ENCODE peak calls at places on chromosomes 11 and 22, in ten cellular contexts. O is right atrium auricular region, J is stomach, Q is lung, P is endothelial cell, A is sigmoid colon, Z is neural crest cell, V is WTC11, R is left ventricle myocardium inferior, K is upper lobe of right lung. M is an unnamed sample.

GRCh38 chr11:68673291-68673930 is 10.9 kb upstream of the GAL start:
- DNase-seq in Q (no peak), A (no peak), O (no peak), Z (no peak), V (no peak), P (no peak), K (peak), R (no peak), J (no peak), M (peak)

GRCh38 chr11:15768321-15768720 is 588.0 kb downstream of the SOX6 start:
- DNase-seq in V (no peak), Z (no peak), P (no peak), K (no peak), R (no peak), Q (no peak), O (no peak), A (no peak), J (no peak), M (no peak)

GRCh38 chr22:26629988-26630761 is 8.4 kb downstream of the CRYBA4 start:
- DNase-seq in R (no peak), K (no peak), J (no peak), O (no peak), Z (no peak), Q (no peak), P (no peak), A (no peak), V (no peak), M (no peak)

GRCh38 chr22:22465782-22466181 is 42.8 kb downstream of the ZNF280B start:
- DNase-seq in O (no peak), R (no peak), K (no peak), Z (no peak), A (no peak), J (no peak), V (no peak), Q (no peak), P (no peak), M (no peak)

GRCh38 chr11:113638378-113638777 is 67.7 kb downstream of the TMPRSS5 start:
- DNase-seq in J (no peak), Q (no peak), Z (no peak), V (no peak), K (no peak), P (no peak), A (no peak), O (no peak), R (no peak), M (no peak)

GRCh38 chr11:125114518-125114917 is 3.1 kb upstream of the TMEM218 start:
- DNase-seq in R (no peak), K (no peak), V (peak), J (no peak), A (no peak), Z (no peak), Q (no peak), P (no peak), O (no peak), M (no peak)

GRCh38 chr22:32517921-32518320 is 43.3 kb downstream of the FBXO7 start:
- DNase-seq in Q (no peak), R (no peak), V (no peak), J (no peak), K (no peak), P (no peak), Z (no peak), A (no peak), O (no peak), M (no peak)

GRCh38 chr11:17413414-17414316 is 25.2 kb upstream of the KCNJ11 start:
- DNase-seq in O (no peak), R (no peak), Z (no peak), P (no peak), A (no peak), V (no peak), Q (peak), J (peak), K (peak), M (no peak)

GRCh38 chr11:10655227-10655626 is 38.3 kb downstream of the IRAG1 start:
- DNase-seq in K (no peak), A (no peak), O (no peak), V (no peak), J (no peak), Z (no peak), P (no peak), R (no peak), Q (no peak), M (no peak)

GRCh38 chr11:10653242-10653641 is 40.3 kb downstream of the IRAG1 start:
- DNase-seq in O (no peak), K (peak), V (no peak), A (no peak), P (no peak), Q (no peak), Z (no peak), R (no peak), J (no peak), M (no peak)

GRCh38 chr11:10655931-10656576 is 37.5 kb downstream of the IRAG1 start:
- DNase-seq in O (no peak), Z (no peak), K (peak), A (peak), P (no peak), V (no peak), Q (no peak), R (no peak), J (no peak), M (no peak)

GRCh38 chr11:10651579-10652361 is 41.8 kb downstream of the IRAG1 start:
- DNase-seq in P (no peak), K (peak), O (no peak), J (no peak), R (no peak), A (peak), V (no peak), Z (no peak), Q (no peak), M (no peak)

DNA sequence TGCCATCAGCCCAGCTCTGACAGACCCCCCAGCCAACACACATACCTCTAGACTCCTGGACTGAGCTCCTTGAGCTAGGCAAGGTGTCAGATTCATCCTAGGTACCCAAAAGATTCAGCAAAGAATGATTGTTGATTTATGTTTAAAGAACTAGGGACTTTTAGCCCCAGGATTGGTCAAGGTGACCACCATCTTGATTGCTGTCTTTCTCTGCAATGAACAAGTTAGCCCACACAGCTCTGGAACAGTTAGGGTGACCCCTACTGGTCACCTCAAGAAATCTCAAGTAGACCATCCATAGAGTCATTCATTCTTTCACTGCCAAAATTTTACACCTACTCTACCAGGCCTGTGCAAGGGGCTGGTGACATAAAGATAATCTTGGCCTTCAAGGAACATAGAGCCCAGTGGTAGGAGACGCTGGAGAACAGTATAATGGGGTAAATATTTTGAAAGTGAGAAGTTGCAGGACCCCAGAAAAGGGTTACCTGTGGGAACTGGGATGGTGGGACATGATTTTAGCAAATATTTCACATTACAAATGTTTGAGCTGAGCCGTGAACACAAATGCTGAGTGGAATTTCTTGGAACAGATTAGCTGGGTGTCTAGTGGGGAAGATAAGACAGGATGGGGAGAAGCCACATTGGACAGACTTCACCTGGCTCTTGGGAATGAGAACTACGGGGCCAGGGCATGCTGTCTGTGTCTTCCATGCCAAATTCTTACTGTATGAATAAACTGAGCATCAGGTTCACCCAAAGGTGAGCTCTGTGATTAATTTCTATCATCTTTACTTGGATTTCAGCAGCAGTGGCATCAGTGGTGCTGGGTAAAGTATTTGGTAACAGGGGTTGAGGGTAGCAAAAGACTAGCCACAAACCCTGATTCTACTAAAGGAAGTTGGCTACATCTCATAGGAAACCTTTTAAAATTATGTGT is 39.1 kb downstream of the IRAG1 start:
- DNase-seq in P (peak), A (peak), R (no peak), V (no peak), K (no peak), O (no peak), Z (no peak), Q (no peak), J (no peak), M (no peak)
- TF ChIP-seq CTCF in P (peak), A (peak), R (peak), V (peak), K (peak), O (peak), Z (peak), Q (peak), J (peak), M (peak)

DNA sequence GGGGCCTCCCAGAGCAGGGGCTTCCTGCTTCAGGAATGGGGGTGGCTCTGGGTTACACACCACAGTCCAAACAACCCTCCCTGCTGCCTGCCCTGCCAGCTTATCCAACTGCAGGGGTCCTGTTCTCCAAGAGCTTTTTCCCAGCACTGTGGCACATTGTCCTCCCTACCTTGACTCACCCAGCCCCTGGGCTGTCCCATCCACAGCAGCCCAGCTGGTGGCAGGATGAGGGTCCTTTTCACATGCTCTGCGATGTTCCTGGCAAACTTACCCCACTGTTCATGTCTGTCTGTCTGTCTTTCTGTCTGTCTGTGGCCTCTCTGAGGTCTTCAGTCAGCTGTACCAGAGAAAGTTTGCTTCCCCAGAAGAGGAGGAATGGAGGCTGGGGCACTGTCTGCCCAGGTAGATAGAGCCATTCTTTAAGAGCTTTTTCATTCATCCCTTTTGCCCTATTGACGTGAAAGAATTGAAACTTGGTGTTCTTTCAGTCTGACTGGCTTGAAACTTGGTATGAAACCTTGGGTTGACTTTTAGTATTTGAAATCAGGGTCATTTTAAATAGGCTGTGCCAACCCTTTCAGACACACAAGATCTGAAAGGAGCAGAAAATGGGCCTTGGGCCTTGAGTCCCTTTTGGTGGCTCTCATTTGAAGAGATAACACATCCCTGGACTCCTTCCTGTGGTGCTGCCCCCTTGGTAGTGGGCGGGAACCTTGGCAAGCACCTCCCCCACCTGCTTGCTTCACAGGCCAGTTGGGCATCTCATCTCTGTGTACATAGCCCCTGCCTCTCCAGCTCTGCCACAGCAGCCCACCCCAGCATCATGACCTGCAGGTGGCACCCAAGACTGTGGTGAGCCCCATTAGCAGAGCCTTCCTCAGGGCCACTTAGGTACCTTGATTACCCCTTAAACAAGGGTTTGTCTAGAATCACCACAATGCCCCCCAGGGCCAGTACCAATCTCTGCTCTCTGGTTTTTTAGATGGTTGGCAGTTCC is 74.6 kb upstream of the SUSD2 start:
- DNase-seq in P (no peak), J (no peak), V (peak), R (peak), A (no peak), Z (no peak), K (no peak), Q (no peak), O (no peak), M (no peak)
- TF ChIP-seq CTCF in P (no peak), J (no peak), V (no peak), R (peak), A (no peak), Z (no peak), K (peak), Q (peak), O (no peak), M (peak)

GRCh38 chr11:126924381-126924780 is 76.2 kb downstream of the KIRREL3 start:
- DNase-seq in V (no peak), O (no peak), Z (no peak), J (no peak), K (no peak), P (no peak), Q (no peak), R (no peak), A (no peak), M (no peak)

GRCh38 chr11:126919147-126919823 is 81.3 kb downstream of the KIRREL3 start:
- DNase-seq in Z (no peak), Q (no peak), J (no peak), K (no peak), R (no peak), A (no peak), V (no peak), O (no peak), P (no peak), M (no peak)

GRCh38 chr11:126918556-126918955 is 82.0 kb downstream of the KIRREL3 start:
- DNase-seq in R (no peak), A (no peak), K (no peak), Q (no peak), V (no peak), Z (no peak), O (no peak), J (no peak), P (no peak), M (no peak)

GRCh38 chr11:126917531-126918204 is 82.9 kb downstream of the KIRREL3 start:
- DNase-seq in J (no peak), Z (no peak), O (no peak), V (no peak), Q (no peak), P (no peak), R (no peak), A (no peak), K (no peak), M (no peak)

DNA sequence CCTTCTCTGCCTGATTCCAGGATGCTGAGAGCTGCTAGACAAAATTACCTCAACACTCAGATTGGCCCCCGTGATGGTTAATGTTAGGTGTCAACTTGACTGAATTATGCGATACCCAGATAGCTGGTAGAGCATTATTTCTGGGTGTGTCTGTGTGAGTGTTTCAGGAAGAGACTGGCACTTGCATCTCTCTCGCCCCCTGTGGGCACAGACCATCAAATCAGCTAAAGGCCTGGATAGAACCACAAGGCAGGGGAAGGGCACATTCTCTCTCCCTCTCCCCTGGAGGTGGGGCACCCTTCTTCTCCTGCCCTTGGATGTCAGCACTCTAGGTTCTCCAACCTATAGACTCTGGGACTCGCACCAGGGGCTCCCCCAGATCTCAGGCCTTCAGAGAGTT is 79.7 kb downstream of the KIRREL3 start:
- DNase-seq in O (no peak), V (peak), P (no peak), Z (no peak), K (no peak), J (no peak), R (no peak), A (no peak), Q (no peak), M (no peak)
- TF ChIP-seq CTCF in O (no peak), V (no peak), P (no peak), Z (no peak), K (no peak), J (no peak), R (no peak), A (no peak), Q (no peak), M (peak)

GRCh38 chr11:9384535-9385287 is at the start of gene IPO7:
- DNase-seq in V (peak), K (peak), Z (peak), A (peak), O (peak), Q (peak), J (peak), P (peak), R (peak), M (peak)
- TF ChIP-seq CTCF in V (no peak), K (peak), Z (peak), A (no peak), O (peak), Q (no peak), J (no peak), P (no peak), R (peak), M (peak)

GRCh38 chr22:27682438-27682837 is 119.1 kb downstream of the MN1 start:
- DNase-seq in V (peak), A (no peak), Z (peak), R (no peak), Q (no peak), O (no peak), K (no peak), J (no peak), P (peak), M (no peak)
- TF ChIP-seq CTCF in V (peak), A (no peak), Z (peak), R (peak), Q (no peak), O (no peak), K (no peak), J (no peak), P (peak), M (peak)

GRCh38 chr11:8229299-8230177 is 34.1 kb downstream of the LMO1 start:
- DNase-seq in K (peak), A (no peak), P (no peak), V (no peak), J (peak), O (no peak), R (peak), Z (no peak), Q (no peak), M (peak)

GRCh38 chr11:8230921-8231847 is 32.5 kb downstream of the LMO1 start:
- DNase-seq in J (no peak), P (no peak), V (no peak), R (no peak), A (no peak), Z (no peak), Q (no peak), O (no peak), K (peak), M (peak)

GRCh38 chr11:8231979-8232378 is 31.7 kb downstream of the LMO1 start:
- DNase-seq in A (no peak), V (no peak), K (peak), Z (no peak), Q (no peak), J (no peak), P (no peak), O (no peak), R (no peak), M (peak)

GRCh38 chr11:8232414-8232813 is 31.3 kb downstream of the LMO1 start:
- DNase-seq in P (no peak), Q (no peak), J (no peak), A (no peak), O (no peak), V (no peak), R (no peak), K (peak), Z (no peak), M (no peak)

GRCh38 chr11:8230178-8230859 is 33.4 kb downstream of the LMO1 start:
- DNase-seq in O (no peak), Z (no peak), R (no peak), J (no peak), K (peak), Q (no peak), P (no peak), V (no peak), A (no peak), M (peak)
- TF ChIP-seq CTCF in O (no peak), Z (no peak), R (no peak), J (no peak), K (no peak), Q (no peak), P (no peak), V (no peak), A (no peak), M (no peak)